ENCODE peak calls at places on chromosomes 7 and 10, in seven cellular contexts. R is neuronal stem cell, S is trophoblast cell, D is H1, A is IMR-90, P is H9, N is mesenchymal stem cell. T is an unnamed sample.
A peak's percentile ranks its signal among the peaks of the same experiment; 100 is the strongest.

GRCh38 chr10:23530079-23530478 is 91.2 kb downstream of the OTUD1 start:
- DNase-seq in R (no peak), S (no peak), D (no peak), A (peak; percentile 31), P (no peak), N (no peak), T (no peak)

GRCh38 chr7:153370092-153370491 is 610.5 kb downstream of the ACTR3B start:
- DNase-seq in R (no peak), S (no peak), D (peak; percentile 29), A (no peak), P (peak; percentile 58), N (no peak), T (peak; percentile 70)

GRCh38 chr10:15624405-15625191 is 95.1 kb downstream of the ITGA8 start:
- DNase-seq in R (no peak), S (no peak), D (no peak), A (no peak), P (no peak), N (peak; percentile 21), T (no peak)

GRCh38 chr7:85232068-85232467 is 45.2 kb upstream of the SEMA3D start:
- DNase-seq in R (no peak), S (no peak), D (no peak), A (no peak), P (no peak), N (no peak), T (no peak)

GRCh38 chr7:1248077-1248458 is 15.4 kb downstream of the UNCX start:
- DNase-seq in R (no peak), S (no peak), D (no peak), A (no peak), P (no peak), N (no peak), T (no peak)

GRCh38 chr10:101817542-101818118 is 614 bp downstream of the OGA start:
- DNase-seq in R (no peak), S (peak; percentile 41), D (no peak), A (peak; percentile 95), P (peak; percentile 49), N (peak; percentile 91), T (peak; percentile 86)

GRCh38 chr7:305410-306151 is 15.6 kb downstream of the FOXL3 start:
- DNase-seq in R (no peak), S (no peak), D (no peak), A (no peak), P (no peak), N (no peak), T (no peak)

GRCh38 chr10:103661198-103661950 is 167.9 kb downstream of the NEURL1 start:
- DNase-seq in R (peak; percentile 56), S (no peak), D (peak; percentile 56), A (peak; percentile 94), P (peak; percentile 86), N (peak; percentile 88), T (peak; percentile 92)

GRCh38 chr7:16739863-16740622 is 13.5 kb upstream of the TSPAN13 start:
- DNase-seq in R (no peak), S (no peak), D (no peak), A (peak; percentile 98), P (no peak), N (peak; percentile 98), T (peak; percentile 19)

GRCh38 chr7:128835790-128836641 is 5.8 kb downstream of the FLNC start:
- DNase-seq in R (no peak), S (no peak), D (no peak), A (peak; percentile 66), P (no peak), N (no peak), T (no peak)

GRCh38 chr7:461453-462172 is 58.0 kb downstream of the PDGFA start:
- DNase-seq in R (no peak), S (no peak), D (no peak), A (no peak), P (no peak), N (peak; percentile 53), T (peak; percentile 31)

GRCh38 chr10:13296476-13296875 is 3.4 kb downstream of the PHYH start:
- DNase-seq in R (no peak), S (no peak), D (no peak), A (no peak), P (no peak), N (no peak), T (no peak)

GRCh38 chr7:102843850-102844249 is 69.0 kb upstream of the LRRC17 start:
- DNase-seq in R (no peak), S (no peak), D (no peak), A (no peak), P (no peak), N (no peak), T (no peak)

GRCh38 chr7:138890782-138891445 is 90.3 kb downstream of the KIAA1549 start:
- DNase-seq in R (no peak), S (peak; percentile 92), D (no peak), A (peak; percentile 22), P (no peak), N (peak; percentile 58), T (no peak)

GRCh38 chr7:54841772-54842707 is 83.0 kb upstream of the SEC61G start:
- DNase-seq in R (no peak), S (no peak), D (no peak), A (peak; percentile 95), P (peak; percentile 47), N (peak; percentile 11), T (peak; percentile 40)

DNA sequence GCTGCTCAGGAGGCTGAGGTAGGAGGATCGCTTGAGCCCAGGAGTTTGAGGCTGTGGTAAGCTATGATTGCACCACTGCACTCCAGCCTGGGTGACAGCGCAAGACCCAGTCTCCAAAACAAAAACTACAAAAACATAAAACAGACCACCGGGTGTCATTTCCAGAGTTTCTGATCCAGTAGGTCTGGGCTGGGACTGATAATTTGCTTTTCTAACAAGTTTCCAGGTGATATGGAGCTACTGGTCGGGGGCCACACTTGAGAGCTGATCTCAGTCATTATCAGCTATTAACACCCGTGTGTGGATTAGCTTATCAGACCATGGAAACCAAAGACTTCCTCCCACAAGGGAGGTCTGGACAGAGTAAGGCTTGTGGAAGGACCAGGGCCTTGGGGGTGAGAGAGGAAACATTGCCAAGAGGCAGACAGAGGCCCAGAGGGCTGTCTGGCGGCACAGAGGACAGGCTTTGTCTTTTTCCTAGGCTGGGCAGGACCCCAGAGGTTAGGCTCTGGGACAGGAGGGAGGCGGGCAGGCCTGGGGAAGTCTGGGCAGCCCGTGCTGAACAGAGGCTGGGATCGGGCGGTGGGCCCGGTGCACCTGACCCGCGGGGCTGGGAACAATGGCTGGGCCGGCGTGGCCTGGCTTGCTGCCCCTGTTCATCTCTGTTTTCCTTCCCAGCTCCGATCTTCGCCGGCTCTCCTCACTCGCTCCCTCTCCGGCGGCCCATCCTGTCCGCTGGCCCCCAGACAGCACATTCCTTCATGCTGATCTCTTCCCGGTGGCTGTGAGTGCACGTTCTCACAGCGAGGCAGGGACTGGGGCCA is 25.2 kb downstream of the TMEM270 start:
- DNase-seq in R (no peak), S (no peak), D (no peak), A (peak; percentile 64), P (peak; percentile 60), N (no peak), T (peak; percentile 97)
- H3K9ac ChIP-seq in R (peak overlapping the region; percentile 30), S (no peak overlapping the region), D (no peak overlapping the region), A (peak overlapping the region; percentile 18), P (no peak overlapping the region), N (peak overlapping the region; percentile 70), T (peak overlapping the region; percentile 42)

DNA sequence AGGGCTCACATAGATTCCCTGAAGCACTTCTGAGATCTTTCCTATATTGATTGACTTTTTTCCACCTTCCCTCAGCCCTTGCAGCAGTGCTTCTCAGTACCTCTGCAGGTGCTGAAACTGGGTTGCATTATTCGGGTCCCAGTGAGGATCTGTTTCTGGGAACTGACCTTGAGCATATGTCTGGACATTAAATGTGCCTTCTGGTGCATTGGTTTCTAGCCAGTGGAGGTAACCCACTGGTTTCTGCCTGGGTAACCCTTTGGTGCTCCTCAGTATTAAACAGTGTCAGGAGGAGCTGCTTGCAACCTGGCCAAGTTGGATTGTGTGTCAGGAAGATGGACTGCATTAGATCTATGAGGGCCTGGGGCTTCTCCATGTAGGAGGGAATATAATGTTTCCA is 213.3 kb upstream of the KCND2 start:
- DNase-seq in R (no peak), S (no peak), D (no peak), A (no peak), P (no peak), N (no peak), T (no peak)
- H2BK5ac ChIP-seq in R (no peak overlapping the region), S (no peak overlapping the region), D (no peak overlapping the region), A (no peak overlapping the region), P (no peak overlapping the region), N (no peak overlapping the region), T (no peak overlapping the region)

GRCh38 chr10:113555751-113556150 is 2.9 kb downstream of the HABP2 start:
- DNase-seq in R (no peak), S (no peak), D (no peak), A (no peak), P (no peak), N (no peak), T (peak; percentile 83)
- H3K9ac ChIP-seq in R (no peak overlapping the region), S (no peak overlapping the region), D (no peak overlapping the region), A (no peak overlapping the region), P (no peak overlapping the region), N (no peak overlapping the region), T (no peak overlapping the region)

DNA sequence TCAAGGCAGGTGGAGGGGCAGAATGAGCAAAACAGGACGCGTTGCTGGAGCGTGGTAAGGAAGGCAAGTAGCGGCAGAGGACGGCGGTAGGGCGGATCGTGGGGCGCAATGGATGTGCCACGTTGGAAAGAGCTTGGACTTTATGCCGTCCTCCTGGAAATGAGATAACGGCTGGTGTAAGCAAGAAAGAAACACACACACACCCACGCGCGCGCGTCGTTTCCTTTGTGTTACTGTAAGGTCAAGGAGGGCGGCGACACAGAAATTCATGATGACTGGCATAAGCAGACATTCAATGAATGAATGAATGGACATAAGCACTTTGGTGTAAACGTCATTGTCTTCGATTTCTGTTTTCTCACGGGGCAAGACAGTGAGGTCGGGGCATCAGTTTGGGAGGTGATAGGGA is 683 bp upstream of the ENTPD7 start:
- DNase-seq in R (peak; percentile 23), S (peak; percentile 13), D (no peak), A (peak; percentile 55), P (peak; percentile 33), N (peak; percentile 51), T (peak; percentile 9)
- H2BK5ac ChIP-seq in R (no peak overlapping the region), S (no peak overlapping the region), D (no peak overlapping the region), A (peak overlapping the region; percentile 21), P (no peak overlapping the region), N (no peak overlapping the region), T (no peak overlapping the region)

GRCh38 chr10:21515581-21516269 is 9.8 kb downstream of the SKIDA1 start:
- DNase-seq in R (no peak), S (no peak), D (no peak), A (no peak), P (no peak), N (no peak), T (peak; percentile 94)
- H3K9ac ChIP-seq in R (peak overlapping the region; percentile 99), S (no peak overlapping the region), D (peak overlapping the region; percentile 56), A (peak overlapping the region; percentile 64), P (no peak overlapping the region), N (peak overlapping the region; percentile 81), T (peak overlapping the region; percentile 92)

DNA sequence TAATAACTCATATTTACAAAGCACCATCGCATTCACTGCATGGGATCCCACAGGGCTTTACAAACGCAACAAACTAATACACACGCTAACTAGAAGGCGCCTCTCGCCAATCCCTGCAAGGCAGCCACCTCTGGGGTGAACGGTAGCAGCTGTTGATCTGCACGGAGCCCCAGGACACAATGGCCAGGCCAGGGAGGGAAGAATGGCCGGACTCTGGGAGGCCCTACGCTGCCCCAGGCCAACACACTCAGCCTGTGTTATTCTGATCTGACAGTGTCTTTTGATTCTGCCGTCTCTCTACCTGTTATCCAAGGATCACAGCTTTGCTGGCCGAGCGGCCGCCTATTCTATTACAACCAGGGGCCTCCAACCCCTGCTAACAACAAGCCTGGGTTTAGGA is 41.8 kb downstream of the HABP2 start:
- DNase-seq in R (no peak), S (no peak), D (no peak), A (no peak), P (no peak), N (no peak), T (no peak)
- H2BK5ac ChIP-seq in R (no peak overlapping the region), S (no peak overlapping the region), D (no peak overlapping the region), A (no peak overlapping the region), P (no peak overlapping the region), N (no peak overlapping the region), T (no peak overlapping the region)

T was measured in mesendoderm.